ENCODE peak calls at places on chromosomes 16 and 17, in nine cellular contexts. R is A549; Q is heart right ventricle; B is CD8-positive, alpha-beta memory T cell; Y is DND-41; X is CD4-positive, alpha-beta T cell; U is breast epithelium; K is tibial artery; A is neuronal stem cell. M is an unnamed sample.

GRCh38 chr16:64773184-64773583 is 348.7 kb downstream of the CDH11 start:
- DNase-seq in Q (no peak), U (no peak), K (no peak), B (no peak), R (no peak), A (no peak), X (no peak), Y (no peak), M (no peak)

GRCh38 chr16:3029499-3030127 is 5.8 kb downstream of the THOC6 start:
- DNase-seq in U (no peak), A (no peak), X (peak; percentile 30), Q (no peak), K (no peak), Y (no peak), B (no peak), R (no peak), M (no peak)

GRCh38 chr16:83005653-83006160 is 378.9 kb downstream of the CDH13 start:
- DNase-seq in X (no peak), U (no peak), A (no peak), R (no peak), K (no peak), Q (no peak), B (no peak), Y (no peak), M (no peak)

GRCh38 chr17:62652251-62653001 is 25.0 kb downstream of the MRC2 start:
- DNase-seq in U (peak; percentile 65), B (no peak), R (no peak), Y (peak; percentile 50), K (peak; percentile 91), Q (peak; percentile 67), X (no peak), A (peak; percentile 35), M (peak; percentile 14)

GRCh38 chr17:42428141-42428944 is 5.3 kb upstream of the CAVIN1 start:
- DNase-seq in R (peak; percentile 97), X (no peak), K (no peak), U (peak; percentile 22), Y (peak; percentile 49), A (peak; percentile 53), Q (peak; percentile 54), B (peak; percentile 27), M (peak; percentile 70)

GRCh38 chr17:29138991-29139682 is 41.1 kb downstream of the MYO18A start:
- DNase-seq in B (peak; percentile 23), K (peak; percentile 80), U (no peak), Q (peak; percentile 52), A (no peak), Y (peak; percentile 82), R (no peak), X (no peak), M (no peak)

GRCh38 chr17:43416998-43417891 is 18.5 kb downstream of the ARL4D start:
- DNase-seq in U (peak; percentile 59), K (peak; percentile 92), A (no peak), R (peak; percentile 40), X (no peak), Q (peak; percentile 61), B (no peak), Y (no peak), M (peak; percentile 28)

GRCh38 chr17:42276609-42277341 is 584 bp upstream of the STAT5B start:
- DNase-seq in X (peak; percentile 28), Q (peak; percentile 74), R (peak; percentile 66), B (peak; percentile 21), U (no peak), K (peak; percentile 86), Y (no peak), A (no peak), M (peak; percentile 40)

GRCh38 chr17:34126965-34127364 is 128.1 kb upstream of the CCL2 start:
- DNase-seq in B (no peak), Y (no peak), K (no peak), A (no peak), R (no peak), Q (no peak), U (no peak), X (no peak), M (no peak)

GRCh38 chr17:48215583-48216139 is 108.1 kb downstream of the SNX11 start:
- DNase-seq in K (no peak), Q (no peak), R (peak; percentile 80), X (no peak), U (no peak), Y (no peak), B (no peak), A (peak; percentile 18), M (peak; percentile 29)

GRCh38 chr16:24838554-24839266 is 7.1 kb upstream of the SLC5A11 start:
- DNase-seq in Q (no peak), A (no peak), K (peak; percentile 80), R (peak; percentile 80), U (no peak), Y (no peak), X (no peak), B (no peak), M (peak; percentile 59)

GRCh38 chr17:17056167-17056562 is 13.9 kb downstream of the MPRIP start:
- DNase-seq in Q (no peak), R (no peak), B (no peak), A (no peak), Y (no peak), K (peak; percentile 82), U (peak; percentile 72), X (no peak), M (no peak)

GRCh38 chr17:59375858-59376257 is 44.4 kb downstream of the YPEL2 start:
- DNase-seq in A (no peak), Y (no peak), X (no peak), B (no peak), R (no peak), K (no peak), U (no peak), Q (no peak), M (no peak)

GRCh38 chr16:29645699-29646187 is 17.3 kb upstream of the SPN start:
- DNase-seq in Q (no peak), R (peak; percentile 76), B (no peak), A (no peak), Y (no peak), X (no peak), U (no peak), K (no peak), M (peak; percentile 62)

GRCh38 chr16:29975811-29976511 is 2.3 kb downstream of the TAOK2 start:
- DNase-seq in B (no peak), K (no peak), U (no peak), A (no peak), R (no peak), Q (no peak), X (no peak), Y (no peak), M (no peak)

GRCh38 chr17:34542700-34543336 is 36.6 kb upstream of the TMEM132E start:
- DNase-seq in K (no peak), A (peak; percentile 64), Q (peak; percentile 18), X (peak; percentile 29), Y (peak; percentile 50), U (no peak), B (peak; percentile 34), R (peak; percentile 30), M (peak; percentile 18)

DNA sequence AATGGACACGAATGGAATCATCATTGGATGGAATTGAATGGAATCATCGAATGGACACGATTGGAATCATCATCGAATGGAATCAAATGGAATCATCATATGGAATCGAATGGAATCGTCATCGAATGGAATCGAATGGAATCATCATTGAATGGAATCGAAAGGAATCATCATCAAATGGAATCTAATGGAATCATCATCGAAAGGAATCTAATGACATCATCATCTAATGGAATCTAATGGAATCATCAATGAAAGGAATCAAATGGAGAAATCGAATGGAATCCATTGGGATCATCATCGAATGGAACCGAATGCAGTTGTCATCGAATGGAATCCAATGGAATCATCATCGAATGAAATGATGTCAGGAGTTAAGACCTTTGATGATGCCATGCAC is 154.9 kb downstream of the SHCBP1 start:
- DNase-seq in Y (no peak), K (no peak), R (no peak), A (no peak), X (no peak), B (no peak), U (no peak), Q (no peak), M (no peak)
- H3K9me3 ChIP-seq in Y (peaks cover 16% of the 10 kb centered on the region), K (no peaks in the 10 kb centered on the region), R (no peaks in the 10 kb centered on the region), A (no peaks in the 10 kb centered on the region), X (no peaks in the 10 kb centered on the region), B (no peaks in the 10 kb centered on the region), U (peaks cover 40% of the 10 kb centered on the region), Q (no peaks in the 10 kb centered on the region), M (no peaks in the 10 kb centered on the region)

GRCh38 chr17:69907081-69907847 is 167.8 kb upstream of the KCNJ16 start:
- DNase-seq in R (no peak), Y (no peak), A (no peak), U (no peak), B (no peak), Q (peak; percentile 19), X (no peak), K (no peak), M (no peak)
- H3K9me3 ChIP-seq in R (no peaks in the 10 kb centered on the region), Y (no peaks in the 10 kb centered on the region), A (peaks cover 2% of the 10 kb centered on the region), U (no peaks in the 10 kb centered on the region), B (no peaks in the 10 kb centered on the region), Q (no peaks in the 10 kb centered on the region), X (no peaks in the 10 kb centered on the region), K (no peaks in the 10 kb centered on the region), M (no peaks in the 10 kb centered on the region)

GRCh38 chr16:11797166-11797956 is at the start of gene ZC3H7A:
- DNase-seq in B (peak; percentile 92), R (peak; percentile 99), Q (peak; percentile 96), A (peak; percentile 96), U (peak; percentile 94), X (peak; percentile 94), Y (peak; percentile 93), K (peak; percentile 98), M (peak; percentile 97)
- H3K9me3 ChIP-seq in B (no peaks in the 10 kb centered on the region), R (no peaks in the 10 kb centered on the region), Q (no peaks in the 10 kb centered on the region), A (no peaks in the 10 kb centered on the region), U (no peaks in the 10 kb centered on the region), X (no peaks in the 10 kb centered on the region), Y (no peaks in the 10 kb centered on the region), K (no peaks in the 10 kb centered on the region), M (no peaks in the 10 kb centered on the region)

GRCh38 chr17:7413346-7413985 is 5.8 kb downstream of the NLGN2 start:
- DNase-seq in Y (no peak), Q (no peak), K (no peak), B (no peak), A (no peak), R (no peak), U (no peak), X (no peak), M (no peak)

GRCh38 chr17:7408863-7409262 is 1.2 kb downstream of the NLGN2 start:
- DNase-seq in Q (no peak), B (no peak), U (no peak), K (no peak), Y (no peak), X (no peak), A (no peak), R (no peak), M (no peak)

GRCh38 chr17:7409716-7410115 is 2.1 kb downstream of the NLGN2 start:
- DNase-seq in X (no peak), Y (no peak), Q (no peak), B (no peak), U (no peak), A (no peak), R (no peak), K (no peak), M (no peak)

GRCh38 chr17:7410634-7411426 is 3.2 kb downstream of the NLGN2 start:
- DNase-seq in U (no peak), B (no peak), Y (no peak), Q (no peak), R (no peak), K (no peak), A (no peak), X (no peak), M (no peak)

DNA sequence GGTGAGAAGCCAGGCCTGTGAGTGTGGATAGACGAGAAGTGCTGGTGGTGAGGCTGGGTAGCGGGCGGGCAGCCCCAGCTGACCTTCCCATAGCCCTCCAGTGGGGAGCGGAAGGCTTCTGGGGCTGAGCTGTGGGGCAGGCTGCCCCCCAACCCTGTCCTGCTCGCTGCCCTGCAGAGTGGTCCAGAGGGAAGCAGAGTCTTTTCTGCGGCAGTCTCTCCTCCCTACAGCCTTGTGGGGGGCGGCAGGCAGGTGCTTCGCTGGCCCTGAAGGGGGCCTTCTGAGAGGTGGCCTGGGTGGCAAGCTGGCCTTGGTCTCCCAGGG is 3.7 kb downstream of the NLGN2 start:
- DNase-seq in Y (no peak), R (no peak), Q (no peak), X (no peak), A (no peak), K (no peak), B (no peak), U (no peak), M (no peak)
- H3K9me3 ChIP-seq in Y (no peaks in the 10 kb centered on the region), R (no peaks in the 10 kb centered on the region), Q (no peaks in the 10 kb centered on the region), X (no peaks in the 10 kb centered on the region), A (no peaks in the 10 kb centered on the region), K (no peaks in the 10 kb centered on the region), B (no peaks in the 10 kb centered on the region), U (no peaks in the 10 kb centered on the region), M (no peaks in the 10 kb centered on the region)

M was measured in small intestine.